ENCODE peak calls at places on chromosomes 3 and 15, in eight cellular contexts. R, T, L, A, I, W, H and O are unnamed samples. For H3K27me3 and H3K4me1, the result is how much of the 10 kb centered on the place peaks cover.

GRCh38 chr3:134189848-134190247 is 60.8 kb downstream of the RYK start:
- DNase-seq in A (no peak), L (no peak), R (no peak), H (no peak), W (no peak), I (no peak), T (no peak), O (no peak)

GRCh38 chr15:95208988-95209387 is 977.6 kb downstream of the MCTP2 start:
- DNase-seq in I (no peak), R (no peak), L (no peak), A (no peak), W (no peak), H (no peak), T (no peak), O (no peak)

GRCh38 chr3:57164217-57164605 is 942 bp downstream of the IL17RD start:
- DNase-seq in L (no peak), I (peak), W (no peak), R (peak), A (no peak), T (no peak), H (no peak), O (peak)

GRCh38 chr3:36319683-36320082 is 60.6 kb upstream of the STAC start:
- DNase-seq in I (no peak), W (no peak), L (no peak), H (no peak), T (no peak), R (no peak), A (no peak), O (no peak)

GRCh38 chr3:25428003-25428861 is at the start of gene RARB:
- DNase-seq in H (no peak), R (peak), L (no peak), I (peak), W (peak), T (peak), A (peak), O (peak)

GRCh38 chr15:63686352-63686751 is 89.2 kb downstream of the FBXL22 start:
- DNase-seq in L (no peak), T (no peak), R (no peak), H (no peak), A (no peak), W (no peak), I (no peak), O (no peak)

GRCh38 chr15:25846377-25846776 is 16.8 kb downstream of the ATP10A start:
- DNase-seq in I (no peak), T (no peak), L (peak), A (no peak), H (no peak), W (no peak), R (no peak), O (peak)

GRCh38 chr15:91885714-91886265 is 32.3 kb downstream of the SLCO3A1 start:
- DNase-seq in A (no peak), L (no peak), H (no peak), R (no peak), W (no peak), T (no peak), I (no peak), O (no peak)

GRCh38 chr15:83626171-83626802 is 27.6 kb upstream of the ADAMTSL3 start:
- DNase-seq in W (no peak), A (no peak), T (no peak), L (no peak), I (no peak), H (no peak), R (no peak), O (no peak)

GRCh38 chr15:67945951-67946700 is 106.3 kb upstream of the RNU6-1 start:
- DNase-seq in R (peak), I (peak), W (no peak), A (peak), H (no peak), T (peak), L (no peak), O (no peak)

GRCh38 chr3:129699635-129700034 is 93.2 kb upstream of the PLXND1 start:
- DNase-seq in L (no peak), W (no peak), I (no peak), H (no peak), A (no peak), R (no peak), T (no peak), O (no peak)

GRCh38 chr15:48493084-48493762 is 152.3 kb downstream of the FBN1 start:
- DNase-seq in A (peak), T (no peak), W (no peak), L (no peak), H (no peak), R (peak), I (no peak), O (no peak)

GRCh38 chr15:49927462-49927861 is 191.6 kb downstream of the ATP8B4 start:
- DNase-seq in A (no peak), I (no peak), W (no peak), R (no peak), L (no peak), T (no peak), H (no peak), O (no peak)

GRCh38 chr3:117955196-117955595 is 1079.5 kb downstream of the IGSF11 start:
- DNase-seq in W (no peak), L (no peak), I (no peak), H (no peak), R (no peak), T (no peak), A (no peak), O (no peak)

GRCh38 chr3:25009665-25010064 is 418.4 kb upstream of the RARB start:
- DNase-seq in L (no peak), I (no peak), W (no peak), T (no peak), A (no peak), H (no peak), R (no peak), O (no peak)

DNA sequence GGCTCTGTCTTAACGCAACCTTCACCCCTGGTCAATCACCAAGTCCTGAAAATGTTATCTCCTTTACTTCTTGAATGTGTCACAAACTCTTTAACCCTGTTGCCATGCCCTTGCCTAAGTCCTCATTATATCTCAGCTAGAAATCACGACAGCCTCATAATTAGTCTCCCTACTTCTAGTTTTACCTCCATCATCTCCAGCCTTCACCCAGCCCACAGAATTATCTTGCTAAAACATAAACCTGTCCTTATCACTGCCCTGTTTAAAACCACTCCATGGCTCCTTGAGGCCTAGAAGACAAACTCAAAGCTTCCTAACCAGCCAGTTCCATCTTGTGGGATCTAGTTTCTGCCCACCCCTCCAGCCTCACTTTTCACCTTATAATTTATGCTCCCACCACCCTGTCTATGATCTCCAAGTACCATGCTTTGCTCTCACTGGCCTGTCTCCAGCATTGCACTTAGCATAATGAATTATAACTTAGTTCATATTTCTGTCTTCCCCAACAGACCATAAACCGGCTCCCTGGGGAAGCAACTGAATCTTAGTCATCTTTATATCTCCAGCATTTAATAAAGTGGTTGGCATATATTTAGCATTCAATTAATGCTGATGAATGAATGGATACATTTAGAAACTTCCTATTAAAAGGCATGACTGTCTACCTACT is 39.2 kb downstream of the GPR176 start:
- DNase-seq in W (no peak), T (no peak), A (no peak), H (no peak), R (no peak), L (no peak), I (no peak), O (no peak)
- H3K27me3 ChIP-seq in W (under half), T (under half), A (under half), H (under half), R (under half), L (under half), I (under half), O (under half)

GRCh38 chr3:141086188-141086587 is 35.0 kb downstream of the SPSB4 start:
- DNase-seq in I (no peak), H (no peak), W (no peak), L (no peak), T (no peak), R (no peak), A (no peak), O (no peak)

GRCh38 chr3:141087071-141087824 is 36.1 kb downstream of the SPSB4 start:
- DNase-seq in H (no peak), I (no peak), R (no peak), L (no peak), A (no peak), W (no peak), T (no peak), O (no peak)

GRCh38 chr3:141083831-141084624 is 32.9 kb downstream of the SPSB4 start:
- DNase-seq in H (no peak), W (no peak), A (no peak), T (no peak), R (peak), I (no peak), L (no peak), O (peak)

GRCh38 chr3:141083226-141083625 is 32.1 kb downstream of the SPSB4 start:
- DNase-seq in L (no peak), W (no peak), H (no peak), R (no peak), A (no peak), I (no peak), T (no peak), O (no peak)

DNA sequence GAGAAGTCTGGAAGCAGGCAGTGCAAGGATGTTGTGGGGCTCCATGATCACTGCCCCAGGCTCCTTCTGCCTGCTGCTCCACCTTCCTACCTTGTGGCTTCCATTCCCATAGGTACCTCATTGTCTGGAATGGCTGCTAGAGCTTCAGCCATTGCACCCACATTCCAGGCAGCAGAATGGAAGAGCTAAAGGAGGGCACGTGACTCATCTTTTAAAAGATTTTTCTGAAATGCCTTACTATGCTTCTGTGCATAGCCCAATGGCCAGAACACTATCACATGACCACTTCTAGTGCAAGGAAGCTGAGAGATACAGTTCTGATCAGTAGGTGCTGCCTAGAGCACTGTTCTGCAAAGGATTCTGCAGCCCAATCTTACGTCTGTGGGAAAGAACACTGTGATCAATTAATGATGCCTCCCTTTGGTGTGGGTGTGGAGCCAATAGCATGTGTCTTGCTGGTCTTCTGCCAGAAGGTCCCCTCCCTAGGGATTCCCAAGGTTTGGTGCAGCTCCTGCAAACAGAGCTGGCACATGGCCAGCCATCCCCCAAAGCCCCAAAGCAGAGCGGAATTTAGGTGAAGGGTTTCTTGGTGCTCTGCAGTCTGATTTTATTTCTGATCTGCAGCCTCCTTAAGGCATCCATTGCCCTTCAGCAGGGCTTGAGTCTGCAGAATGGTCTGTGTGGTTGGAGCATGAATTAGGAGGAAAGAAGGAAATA is 34.3 kb downstream of the SPSB4 start:
- DNase-seq in A (no peak), W (no peak), T (no peak), H (no peak), L (no peak), I (no peak), R (no peak), O (no peak)
- H3K4me1 ChIP-seq in A (under half), W (under half), T (under half), H (under half), L (under half), I (under half), R (under half), O (under half)

DNA sequence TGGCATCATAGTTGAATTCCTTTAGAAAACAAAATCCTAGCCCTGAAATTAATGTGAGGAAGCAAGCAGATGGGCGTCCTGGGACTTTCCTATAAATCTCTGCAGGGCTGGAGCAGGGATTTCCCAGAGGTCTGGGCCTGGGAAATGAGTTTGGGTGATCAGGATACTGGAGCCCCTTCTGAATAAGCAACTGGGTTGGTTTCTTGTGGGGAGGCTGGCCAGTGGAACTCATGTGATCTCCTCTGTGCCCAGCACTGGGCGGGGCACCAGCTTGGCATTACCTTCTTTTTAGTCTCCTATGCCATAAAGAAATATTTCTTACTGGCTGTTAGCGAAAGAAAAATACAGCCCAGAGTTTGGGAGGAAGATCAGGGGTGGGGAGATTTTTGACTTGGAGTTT is 1.7 kb downstream of the THSD4 start:
- DNase-seq in H (no peak), A (no peak), I (peak), T (no peak), R (peak), L (no peak), W (no peak), O (no peak)
- H3K27ac ChIP-seq in H (peak), A (no peak), I (peak), T (peak), R (peak), L (no peak), W (no peak), O (peak)

DNA sequence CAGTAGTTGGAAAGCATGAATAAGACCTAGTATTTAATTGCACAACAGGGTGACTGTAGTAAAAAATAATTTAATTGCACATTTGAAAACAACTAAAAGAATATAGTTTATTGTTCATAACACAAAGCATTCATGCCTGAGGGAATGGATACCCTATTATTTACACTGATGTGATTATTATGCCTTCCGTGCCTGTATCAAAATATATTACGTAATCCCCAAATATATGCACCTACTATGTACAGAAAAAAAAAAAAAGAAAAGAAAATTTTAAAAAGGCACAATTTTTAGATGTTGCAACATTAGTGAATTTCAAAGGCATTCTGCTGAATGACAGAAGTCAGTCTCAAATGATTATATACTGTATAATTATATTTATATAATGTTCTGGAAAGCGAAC is 647.2 kb upstream of the BCHE start:
- DNase-seq in T (no peak), W (no peak), H (no peak), R (no peak), A (no peak), I (no peak), L (no peak), O (no peak)
- H3K27me3 ChIP-seq in T (under half), W (under half), H (under half), R (under half), A (under half), I (under half), L (under half), O (under half)

DNA sequence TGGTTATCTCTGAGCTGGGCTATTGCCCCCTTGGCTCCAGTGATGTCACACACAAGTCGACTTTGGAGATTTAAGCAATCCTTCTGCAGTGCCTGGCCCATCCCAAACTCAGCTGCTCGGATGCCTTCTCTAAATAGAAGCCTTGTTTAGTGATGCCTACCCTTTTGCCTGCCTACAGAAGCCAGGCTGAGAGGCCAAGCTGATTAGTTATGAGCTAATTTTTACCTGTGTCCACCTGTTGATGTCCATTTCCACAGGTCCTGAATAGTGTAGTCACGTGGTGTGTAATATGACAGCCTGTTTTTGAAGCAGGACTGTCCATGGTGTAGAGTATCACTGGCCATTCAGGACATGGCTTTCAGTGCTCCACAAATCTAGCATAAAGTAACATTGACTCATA is 45.5 kb downstream of the SSUH2 start:
- DNase-seq in W (no peak), L (no peak), T (no peak), R (no peak), I (no peak), A (no peak), H (no peak), O (no peak)
- H3K4me1 ChIP-seq in W (under half), L (under half), T (under half), R (under half), I (under half), A (under half), H (under half), O (under half)

GRCh38 chr15:78033864-78034263 is 43.6 kb downstream of the TBC1D2B start:
- DNase-seq in I (no peak), A (no peak), W (peak), T (no peak), L (peak), H (no peak), R (no peak), O (no peak)

GRCh38 chr15:78037328-78037727 is 40.2 kb downstream of the TBC1D2B start:
- DNase-seq in L (no peak), I (no peak), A (no peak), W (no peak), R (no peak), H (no peak), T (no peak), O (no peak)

GRCh38 chr15:78035319-78035718 is 42.2 kb downstream of the TBC1D2B start:
- DNase-seq in I (peak), T (no peak), H (no peak), R (peak), W (peak), L (no peak), A (no peak), O (no peak)

GRCh38 chr15:78035861-78036476 is 41.5 kb downstream of the TBC1D2B start:
- DNase-seq in R (no peak), H (no peak), T (no peak), L (no peak), W (no peak), A (no peak), I (no peak), O (no peak)

DNA sequence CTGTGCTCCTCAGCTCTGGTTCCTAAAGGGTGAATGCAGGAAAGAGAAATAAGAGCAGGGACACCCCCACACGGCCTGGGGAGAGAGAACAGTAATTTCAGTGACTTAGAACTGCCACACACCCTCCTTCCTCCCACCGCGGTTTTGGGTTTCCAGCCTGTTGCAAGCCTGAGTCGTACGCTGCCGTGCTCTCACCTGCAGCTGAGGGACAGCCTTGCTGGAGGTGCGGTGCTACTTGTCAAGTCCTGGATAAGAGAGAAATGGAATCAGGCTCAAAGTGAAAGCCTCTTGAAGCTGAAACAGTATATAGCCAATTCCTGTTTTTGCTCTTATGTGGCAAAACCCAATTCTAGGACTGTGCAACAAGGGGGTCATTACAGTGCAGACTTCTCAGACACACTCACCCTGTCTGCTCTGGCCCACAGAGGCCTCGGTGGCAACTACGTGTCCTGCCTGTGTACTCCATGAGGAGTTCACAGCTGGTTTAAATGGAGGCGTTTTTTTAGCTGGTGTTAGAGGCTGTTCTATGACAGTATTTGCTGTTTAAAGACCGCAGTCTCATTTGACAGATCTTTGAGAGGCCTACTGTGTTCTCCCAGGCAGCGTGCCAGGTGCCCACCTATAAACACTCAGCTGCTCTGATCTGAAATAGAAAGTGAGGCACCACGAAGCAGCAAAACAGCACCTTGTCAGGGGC is 42.9 kb downstream of the TBC1D2B start:
- DNase-seq in R (no peak), H (no peak), L (peak), A (no peak), I (peak), W (peak), T (no peak), O (no peak)
- H3K27ac ChIP-seq in R (peak), H (peak), L (peak), A (no peak), I (peak), W (peak), T (no peak), O (peak)

GRCh38 chr15:77857419-77857818 is 220.1 kb downstream of the TBC1D2B start:
- DNase-seq in T (no peak), I (no peak), H (no peak), W (no peak), A (no peak), L (no peak), R (no peak), O (no peak)

GRCh38 chr15:77855871-77856270 is 221.6 kb downstream of the TBC1D2B start:
- DNase-seq in W (no peak), I (no peak), L (no peak), T (no peak), R (no peak), H (no peak), A (no peak), O (no peak)

GRCh38 chr15:77858677-77859490 is 218.6 kb downstream of the TBC1D2B start:
- DNase-seq in L (no peak), A (no peak), R (no peak), H (no peak), T (no peak), I (no peak), W (no peak), O (no peak)

GRCh38 chr15:77859491-77860060 is 217.9 kb downstream of the TBC1D2B start:
- DNase-seq in A (no peak), H (no peak), L (no peak), R (no peak), W (no peak), I (no peak), T (no peak), O (no peak)

DNA sequence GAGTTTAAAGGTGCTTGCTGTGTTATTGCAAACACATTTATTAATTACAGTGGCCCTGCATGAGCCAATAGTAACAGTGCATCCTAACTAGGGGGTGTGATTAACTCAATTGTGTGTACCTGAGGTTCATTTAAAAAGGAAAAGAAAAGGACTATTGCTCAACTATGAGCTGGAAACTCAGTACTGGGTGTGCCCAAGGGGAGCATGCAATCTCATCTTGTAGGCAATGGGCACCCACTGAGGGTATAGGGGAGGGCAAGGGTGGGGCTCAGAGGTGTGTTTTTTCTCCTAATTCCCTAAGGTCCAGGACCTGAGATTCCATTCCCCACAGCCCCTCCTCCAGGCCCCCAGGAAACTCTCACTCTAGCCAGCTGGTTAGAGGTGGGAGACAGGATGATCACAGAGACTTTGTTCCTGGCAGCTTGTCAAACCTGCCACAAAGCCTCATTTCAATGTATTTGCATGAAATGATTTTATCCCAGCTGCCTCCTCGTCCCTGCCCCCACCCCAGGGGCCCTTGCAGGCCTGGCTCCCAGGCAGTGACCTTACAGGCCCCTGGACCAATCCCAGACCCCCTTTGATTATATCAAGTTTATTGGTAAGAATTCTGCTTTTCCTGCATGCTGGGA is 220.7 kb downstream of the TBC1D2B start:
- DNase-seq in A (no peak), T (no peak), W (no peak), H (no peak), R (no peak), I (no peak), L (no peak), O (no peak)
- H3K27me3 ChIP-seq in A (under half), T (half or more), W (under half), H (under half), R (under half), I (under half), L (under half), O (under half)